ENCODE peak calls at places on chromosomes 7 and 10, in seven cellular contexts. G, P, N, L, E, D and F are unnamed samples. For H3K9me3, the result is how much of the 10 kb centered on the place peaks cover.

GRCh38 chr10:31620236-31621151 is 301.5 kb downstream of the ZEB1 start:
- DNase-seq in G (no peak), P (no peak), N (no peak), L (peak), E (peak), D (no peak), F (no peak)

GRCh38 chr10:78914502-78915330 is 154.1 kb upstream of the ZMIZ1 start:
- DNase-seq in G (no peak), P (no peak), N (no peak), L (no peak), E (no peak), D (peak), F (no peak)

GRCh38 chr10:73997479-73997805 is 474 bp upstream of the VCL start:
- DNase-seq in G (peak), P (no peak), N (no peak), L (no peak), E (no peak), D (no peak), F (no peak)

GRCh38 chr10:78263521-78263988 is 229.9 kb downstream of the RPS24 start:
- DNase-seq in G (no peak), P (no peak), N (no peak), L (no peak), E (peak), D (peak), F (no peak)

GRCh38 chr7:28858206-28858605 is 99.9 kb downstream of the TRIL start:
- DNase-seq in G (no peak), P (no peak), N (no peak), L (no peak), E (peak), D (no peak), F (no peak)

GRCh38 chr7:93719546-93719945 is 145.0 kb upstream of the CALCR start:
- DNase-seq in G (no peak), P (no peak), N (no peak), L (no peak), E (peak), D (no peak), F (no peak)

GRCh38 chr7:19754521-19755116 is 18.8 kb downstream of the TMEM196 start:
- DNase-seq in G (no peak), P (peak), N (no peak), L (no peak), E (peak), D (no peak), F (no peak)

GRCh38 chr10:74096777-74097176 is 53.9 kb downstream of the AP3M1 start:
- DNase-seq in G (no peak), P (no peak), N (no peak), L (no peak), E (no peak), D (no peak), F (no peak)

GRCh38 chr7:114047889-114048288 is 129.1 kb upstream of the PPP1R3A start:
- DNase-seq in G (no peak), P (no peak), N (no peak), L (no peak), E (no peak), D (no peak), F (no peak)

GRCh38 chr7:106345421-106346166 is 60.8 kb upstream of the NAMPT start:
- DNase-seq in G (no peak), P (no peak), N (no peak), L (no peak), E (no peak), D (no peak), F (no peak)

GRCh38 chr7:149584009-149584408 is 86.4 kb upstream of the ZNF746 start:
- DNase-seq in G (no peak), P (no peak), N (no peak), L (no peak), E (no peak), D (no peak), F (no peak)

GRCh38 chr7:149580328-149580727 is 82.7 kb upstream of the ZNF746 start:
- DNase-seq in G (no peak), P (no peak), N (no peak), L (no peak), E (no peak), D (no peak), F (no peak)

GRCh38 chr7:149587331-149587645 is 89.7 kb upstream of the ZNF746 start:
- DNase-seq in G (no peak), P (no peak), N (no peak), L (no peak), E (no peak), D (no peak), F (no peak)

GRCh38 chr7:149588930-149589329 is 91.3 kb upstream of the ZNF746 start:
- DNase-seq in G (no peak), P (no peak), N (no peak), L (no peak), E (no peak), D (no peak), F (no peak)

DNA sequence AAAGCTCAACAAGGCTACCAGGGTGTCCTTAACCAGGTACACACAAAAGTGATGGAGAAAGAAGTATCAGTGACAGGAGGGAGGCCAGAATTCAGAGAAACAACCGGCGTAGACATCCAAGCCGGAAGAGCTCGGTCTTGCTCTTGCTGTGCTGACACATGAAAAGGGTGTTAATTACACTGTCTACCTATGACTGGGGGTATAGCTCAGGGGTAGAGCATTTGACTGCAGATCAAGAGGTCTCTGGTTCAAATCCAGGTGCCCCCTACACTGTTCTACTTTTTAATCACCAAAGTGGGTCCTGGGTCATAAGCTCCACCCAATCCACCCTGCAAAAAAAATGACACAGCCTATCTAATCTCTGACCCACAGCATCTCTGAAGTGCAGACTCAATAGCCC is 86.9 kb upstream of the ZNF746 start:
- DNase-seq in G (no peak), P (no peak), N (no peak), L (no peak), E (no peak), D (no peak), F (no peak)
- H3K9me3 ChIP-seq in G (under half), P (under half), N (under half), L (under half), E (under half), D (under half), F (under half)

DNA sequence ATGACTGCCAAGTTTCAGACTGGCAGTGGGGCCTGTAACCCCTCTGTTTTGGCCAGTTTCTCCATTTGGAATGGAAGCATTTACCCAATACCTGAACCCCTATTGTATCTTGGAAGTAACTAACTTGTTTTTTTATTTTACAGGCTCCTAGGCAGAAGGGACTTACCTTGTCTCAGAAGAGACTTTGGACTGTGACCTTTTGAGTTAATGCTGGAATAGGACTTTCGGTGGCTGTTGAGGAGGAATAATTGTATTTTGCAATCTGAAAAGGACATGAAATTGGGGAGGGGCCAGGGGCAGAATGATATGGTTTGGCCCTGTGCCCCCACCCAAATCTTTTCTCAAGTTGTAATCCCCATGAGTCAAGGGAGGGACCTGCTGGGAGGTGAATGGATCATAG is 20.0 kb upstream of the MKLN1 start:
- DNase-seq in G (no peak), P (no peak), N (no peak), L (no peak), E (no peak), D (no peak), F (no peak)
- H3K9me3 ChIP-seq in G (under half), P (under half), N (under half), L (under half), E (under half), D (under half), F (under half)

GRCh38 chr10:94851263-94851662 is 87.2 kb upstream of the CYP2C9 start:
- DNase-seq in G (no peak), P (no peak), N (no peak), L (no peak), E (no peak), D (no peak), F (no peak)
- H3K9me3 ChIP-seq in G (under half), P (under half), N (under half), L (under half), E (under half), D (under half), F (under half)

GRCh38 chr7:153566324-153566723 is 485.9 kb upstream of the DPP6 start:
- DNase-seq in G (no peak), P (no peak), N (no peak), L (no peak), E (no peak), D (no peak), F (no peak)
- H3K9me3 ChIP-seq in G (under half), P (under half), N (under half), L (under half), E (under half), D (under half), F (under half)

GRCh38 chr7:157996359-157997079 is 591.1 kb downstream of the PTPRN2 start:
- DNase-seq in G (no peak), P (no peak), N (no peak), L (peak), E (no peak), D (peak), F (no peak)
- H3K9me3 ChIP-seq in G (under half), P (under half), N (under half), L (under half), E (under half), D (under half), F (under half)

GRCh38 chr10:37748170-37748569 is 109.2 kb downstream of the ZNF248 start:
- DNase-seq in G (no peak), P (no peak), N (no peak), L (no peak), E (no peak), D (no peak), F (no peak)
- H3K9me3 ChIP-seq in G (under half), P (under half), N (under half), L (under half), E (under half), D (under half), F (under half)

GRCh38 chr10:45490277-45490676 is 116.3 kb downstream of the ALOX5 start:
- DNase-seq in G (no peak), P (no peak), N (no peak), L (no peak), E (no peak), D (no peak), F (no peak)
- H3K9me3 ChIP-seq in G (under half), P (under half), N (under half), L (under half), E (under half), D (under half), F (under half)

GRCh38 chr7:138166681-138167080 is 90.4 kb downstream of the AKR1D1 start:
- DNase-seq in G (no peak), P (no peak), N (no peak), L (no peak), E (no peak), D (no peak), F (no peak)

GRCh38 chr7:138170298-138170697 is 94.0 kb downstream of the AKR1D1 start:
- DNase-seq in G (no peak), P (no peak), N (no peak), L (no peak), E (no peak), D (no peak), F (no peak)

GRCh38 chr7:138169441-138169851 is 93.2 kb downstream of the AKR1D1 start:
- DNase-seq in G (peak), P (no peak), N (no peak), L (no peak), E (no peak), D (no peak), F (no peak)

GRCh38 chr7:138167222-138167621 is 91.0 kb downstream of the AKR1D1 start:
- DNase-seq in G (no peak), P (no peak), N (no peak), L (no peak), E (no peak), D (no peak), F (no peak)

DNA sequence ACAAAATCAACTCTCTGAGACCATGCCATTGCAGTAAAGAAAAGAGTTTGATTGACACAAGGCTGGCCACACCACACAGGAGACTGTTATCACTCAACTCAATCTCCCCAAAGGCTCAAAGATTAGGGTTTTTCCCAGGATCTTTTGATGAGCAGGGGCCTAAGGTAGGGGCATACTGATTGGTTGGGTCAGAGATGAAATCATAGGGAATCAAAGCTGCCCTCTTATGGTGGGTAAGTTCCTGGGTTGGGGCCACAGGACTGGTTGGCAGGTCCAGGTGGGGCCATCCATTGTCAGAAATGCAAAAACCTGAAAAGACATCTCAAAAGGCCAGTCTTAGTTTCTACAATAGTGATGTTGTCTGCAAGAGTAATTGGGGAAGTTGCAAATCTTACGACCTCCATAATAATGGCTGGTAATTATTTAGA is 91.6 kb downstream of the AKR1D1 start:
- DNase-seq in G (no peak), P (no peak), N (no peak), L (no peak), E (no peak), D (no peak), F (no peak)
- H3K9me3 ChIP-seq in G (under half), P (under half), N (under half), L (under half), E (under half), D (under half), F (under half)

GRCh38 chr7:64504581-64505120 is 58.2 kb downstream of the ZNF680 start:
- DNase-seq in G (no peak), P (no peak), N (no peak), L (no peak), E (no peak), D (no peak), F (no peak)

GRCh38 chr7:64515330-64515729 is 47.5 kb downstream of the ZNF680 start:
- DNase-seq in G (no peak), P (no peak), N (no peak), L (no peak), E (no peak), D (no peak), F (no peak)

GRCh38 chr7:64509583-64509982 is 53.3 kb downstream of the ZNF680 start:
- DNase-seq in G (no peak), P (no peak), N (no peak), L (no peak), E (peak), D (no peak), F (no peak)
- H3K9me3 ChIP-seq in G (under half), P (under half), N (under half), L (half or more), E (half or more), D (under half), F (under half)